ENCODE peak calls at places on chromosome 12, in six cellular contexts. A, G, J, I, M and S are unnamed samples.

GRCh38 chr12:47736877-47737676 is 11.8 kb upstream of the ENDOU start:
- DNase-seq in A (no peak), G (peak; percentile 82), J (peak; percentile 95), I (peak; percentile 90), M (peak; percentile 93), S (no peak)

GRCh38 chr12:57940052-57940914 is 1.1 kb upstream of the ATP23 start:
- DNase-seq in A (no peak), G (no peak), J (no peak), I (no peak), M (peak; percentile 10), S (no peak)

GRCh38 chr12:66594688-66595087 is 84.2 kb downstream of the GRIP1 start:
- DNase-seq in A (no peak), G (no peak), J (no peak), I (peak; percentile 8), M (no peak), S (no peak)

GRCh38 chr12:78697817-78698415 is 166.7 kb upstream of the SYT1 start:
- DNase-seq in A (peak; percentile 10), G (no peak), J (no peak), I (no peak), M (no peak), S (no peak)

GRCh38 chr12:22100952-22101748 is 55.1 kb downstream of the CMAS start:
- DNase-seq in A (peak; percentile 9), G (no peak), J (peak; percentile 30), I (peak; percentile 66), M (peak; percentile 54), S (peak; percentile 69)

GRCh38 chr12:90543393-90543792 is 411.6 kb downstream of the CCER1 start:
- DNase-seq in A (no peak), G (no peak), J (no peak), I (peak; percentile 12), M (no peak), S (no peak)

GRCh38 chr12:100290016-100290415 is 23.0 kb downstream of the SCYL2 start:
- DNase-seq in A (no peak), G (no peak), J (no peak), I (no peak), M (no peak), S (no peak)

GRCh38 chr12:82182601-82183000 is 175.6 kb downstream of the CCDC59 start:
- DNase-seq in A (no peak), G (no peak), J (no peak), I (peak; percentile 53), M (no peak), S (no peak)

GRCh38 chr12:67456281-67456918 is 187.2 kb downstream of the CAND1 start:
- DNase-seq in A (no peak), G (no peak), J (peak; percentile 54), I (peak; percentile 93), M (peak; percentile 73), S (peak; percentile 56)

GRCh38 chr12:65638324-65638723 is 186.0 kb upstream of the HMGA2 start:
- DNase-seq in A (no peak), G (no peak), J (no peak), I (no peak), M (no peak), S (peak; percentile 96)

GRCh38 chr12:125001636-125002035 is 8.2 kb downstream of the BRI3BP start:
- DNase-seq in A (no peak), G (no peak), J (no peak), I (no peak), M (no peak), S (no peak)

DNA sequence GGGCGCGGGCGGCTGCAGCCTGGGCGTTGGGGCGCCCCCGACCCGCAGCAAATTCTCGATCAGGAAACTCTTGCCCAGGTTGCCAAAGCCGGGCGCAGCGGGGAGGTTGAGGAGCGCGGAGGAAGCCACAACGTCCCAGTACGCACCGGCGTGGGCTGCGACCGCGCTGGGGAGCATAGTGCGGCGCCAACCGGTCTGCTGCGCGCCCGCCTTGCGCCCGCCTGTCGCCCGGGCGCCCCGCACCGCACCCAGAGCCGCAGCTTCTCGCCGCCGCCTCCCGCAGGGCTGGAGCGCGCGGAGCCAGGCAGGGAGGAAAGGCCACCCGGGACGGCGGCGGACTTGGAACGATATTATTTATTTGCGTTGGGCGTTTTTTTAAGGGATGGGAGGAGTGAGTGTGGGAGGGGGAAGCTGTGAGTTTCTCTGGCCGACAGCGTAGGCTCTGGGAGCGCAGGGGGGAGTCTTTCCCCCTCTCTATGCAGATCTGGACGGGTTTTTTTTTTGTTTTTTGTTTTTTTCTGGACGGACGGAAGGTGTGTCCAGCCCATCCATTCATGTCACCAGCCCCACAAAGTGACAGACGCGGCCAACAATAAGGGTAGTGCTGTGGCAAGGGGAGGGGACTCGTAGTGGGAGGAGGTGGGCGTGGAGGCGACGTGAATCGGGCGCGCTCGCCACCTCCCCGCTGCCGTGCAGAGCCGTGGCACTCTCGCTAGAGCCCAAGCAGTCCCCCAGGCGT is at the start of gene DBX2:
- DNase-seq in A (no peak), G (no peak), J (no peak), I (no peak), M (no peak), S (peak; percentile 54)
- TF ChIP-seq CTCF in A (no peak), G (no peak), J (no peak), I (no peak), M (no peak), S (no peak)

GRCh38 chr12:107545737-107546363 is 139.7 kb upstream of the PWP1 start:
- DNase-seq in A (no peak), G (no peak), J (no peak), I (peak; percentile 82), M (no peak), S (no peak)
- H3K4me3 ChIP-seq in A (no peak overlapping the region), G (no peak overlapping the region), J (no peak overlapping the region), I (peak overlapping the region; percentile 39), M (no peak overlapping the region), S (no peak overlapping the region)

DNA sequence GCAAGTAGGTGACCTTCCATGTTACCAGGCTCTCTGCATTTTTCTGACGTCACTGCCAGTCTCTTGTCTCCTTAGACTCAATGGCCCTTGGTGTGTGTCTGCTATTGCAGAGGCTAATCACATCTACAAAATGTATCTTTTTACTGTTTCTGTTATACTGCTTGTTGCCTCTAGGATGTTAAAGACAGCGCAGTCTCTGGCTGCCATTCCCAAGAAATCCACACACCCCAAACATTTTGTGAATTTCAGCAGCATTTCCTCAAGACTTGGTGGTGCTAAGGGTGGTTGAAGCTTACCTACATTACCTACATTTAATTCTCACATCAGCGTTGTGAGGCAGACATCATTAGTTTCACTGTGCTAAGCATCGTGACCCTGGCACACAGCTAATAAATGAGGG is 87.2 kb downstream of the C12orf75 start:
- DNase-seq in A (no peak), G (no peak), J (no peak), I (peak; percentile 42), M (no peak), S (no peak)
- TF ChIP-seq CTCF in A (no peak), G (no peak), J (no peak), I (peak; percentile 26), M (no peak), S (no peak)

GRCh38 chr12:53514626-53515290 is 7.5 kb upstream of the NPFF start:
- DNase-seq in A (no peak), G (no peak), J (no peak), I (no peak), M (no peak), S (no peak)
- H3K4me3 ChIP-seq in A (no peak overlapping the region), G (no peak overlapping the region), J (no peak overlapping the region), I (no peak overlapping the region), M (no peak overlapping the region), S (no peak overlapping the region)

GRCh38 chr12:96054262-96054645 is 18.9 kb upstream of the LTA4H start:
- DNase-seq in A (no peak), G (no peak), J (no peak), I (no peak), M (no peak), S (no peak)

GRCh38 chr12:96050139-96050538 is 14.8 kb upstream of the LTA4H start:
- DNase-seq in A (no peak), G (no peak), J (no peak), I (no peak), M (no peak), S (no peak)

GRCh38 chr12:96049096-96049495 is 13.7 kb upstream of the LTA4H start:
- DNase-seq in A (no peak), G (no peak), J (no peak), I (no peak), M (no peak), S (no peak)

GRCh38 chr12:96053476-96054261 is 18.3 kb upstream of the LTA4H start:
- DNase-seq in A (no peak), G (no peak), J (no peak), I (no peak), M (no peak), S (no peak)

DNA sequence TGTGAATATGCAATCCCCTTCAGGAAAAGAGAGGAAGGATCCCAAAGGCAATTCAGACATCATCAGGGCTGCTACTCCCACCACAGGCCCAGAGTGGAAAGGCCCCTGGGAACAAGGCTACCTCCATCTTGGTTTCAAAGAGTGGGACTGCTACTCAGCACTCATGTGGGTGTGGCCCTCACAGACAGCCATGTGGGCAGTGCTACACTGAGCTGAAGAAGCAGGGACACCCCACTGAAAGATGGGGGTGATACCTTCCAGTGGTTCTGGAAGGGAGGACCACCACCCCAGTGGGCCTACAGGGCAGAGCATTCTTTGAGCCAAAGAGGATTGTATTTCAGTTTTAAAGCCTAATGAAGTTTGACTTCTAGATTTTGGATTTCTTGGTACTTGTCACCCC is 16.4 kb upstream of the LTA4H start:
- DNase-seq in A (no peak), G (no peak), J (no peak), I (no peak), M (no peak), S (no peak)
- TF ChIP-seq CTCF in A (no peak), G (no peak), J (no peak), I (no peak), M (no peak), S (no peak)

DNA sequence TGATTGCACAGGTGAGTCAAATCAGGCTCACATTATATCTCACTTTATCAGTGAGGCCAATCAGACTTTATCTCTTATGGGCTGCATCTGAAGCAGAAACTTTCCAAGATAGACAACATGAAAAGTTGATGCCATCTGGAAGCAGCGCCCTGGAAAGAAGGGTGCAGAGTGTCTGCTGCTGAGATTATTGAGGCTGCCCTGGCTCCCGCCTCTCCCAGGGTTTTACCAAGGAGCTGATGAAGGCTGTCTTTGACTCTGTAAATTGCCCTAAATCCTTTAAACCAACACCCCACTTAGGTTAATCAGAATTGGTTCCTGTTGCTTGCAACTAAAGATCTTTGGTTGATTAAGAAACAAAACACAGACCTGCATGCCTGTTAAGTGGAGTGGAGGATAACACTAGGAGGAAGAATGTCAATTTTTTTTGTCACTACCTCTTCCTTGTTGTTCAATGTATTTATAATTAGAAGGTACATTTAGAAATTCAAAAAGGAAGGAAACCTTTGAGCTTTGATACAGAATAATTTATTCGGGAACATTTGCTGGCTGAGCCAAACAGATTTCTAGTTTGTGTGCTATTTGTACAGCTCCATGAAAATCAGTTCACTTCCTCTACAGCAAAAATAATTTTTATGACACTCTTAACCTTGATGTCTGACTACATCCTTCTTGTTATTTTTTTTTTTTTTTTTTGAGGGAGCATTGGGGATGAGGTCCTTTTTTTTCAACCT is 104.1 kb downstream of the VEZT start:
- DNase-seq in A (no peak), G (no peak), J (no peak), I (no peak), M (no peak), S (peak; percentile 64)
- H3K4me3 ChIP-seq in A (no peak overlapping the region), G (no peak overlapping the region), J (no peak overlapping the region), I (no peak overlapping the region), M (no peak overlapping the region), S (no peak overlapping the region)

GRCh38 chr12:26465419-26466097 is 270.2 kb downstream of the SSPN start:
- DNase-seq in A (no peak), G (no peak), J (no peak), I (no peak), M (no peak), S (no peak)
- TF ChIP-seq CTCF in A (peak; percentile 6), G (no peak), J (no peak), I (peak; percentile 23), M (no peak), S (peak; percentile 27)

GRCh38 chr12:123044351-123044750 is 63.9 kb downstream of the ARL6IP4 start:
- DNase-seq in A (no peak), G (no peak), J (peak; percentile 11), I (no peak), M (no peak), S (no peak)
- H3K4me3 ChIP-seq in A (no peak overlapping the region), G (no peak overlapping the region), J (no peak overlapping the region), I (no peak overlapping the region), M (no peak overlapping the region), S (no peak overlapping the region)